ENCODE peak calls at places on chromosomes 16 and 17, in four cellular contexts. V is lower leg skin, D is Calu3, I is Caco-2. R is an unnamed sample.

GRCh38 chr17:82661717-82662683 is 13.8 kb upstream of the WDR45B start:
- DNase-seq in V (no peak), I (no peak), D (no peak), R (no peak)

GRCh38 chr17:10151667-10152496 is 46.5 kb downstream of the GAS7 start:
- DNase-seq in I (no peak), V (no peak), D (no peak), R (peak; percentile 18)

GRCh38 chr17:38575781-38576180 is 30.0 kb downstream of the SRCIN1 start:
- DNase-seq in D (no peak), I (no peak), V (no peak), R (peak; percentile 21)

GRCh38 chr16:4936181-4936990 is 562 bp downstream of the PPL start:
- DNase-seq in V (no peak), D (peak; percentile 86), I (peak; percentile 83), R (no peak)

GRCh38 chr17:39765159-39765558 is 27.4 kb downstream of the GRB7 start:
- DNase-seq in V (no peak), D (no peak), I (no peak), R (no peak)

GRCh38 chr16:29312835-29313558 is 93.5 kb downstream of the NPIPB11 start:
- DNase-seq in D (no peak), V (peak; percentile 80), I (no peak), R (no peak)

GRCh38 chr17:75637143-75637538 is 3.9 kb downstream of the SMIM5 start:
- DNase-seq in V (no peak), D (no peak), I (no peak), R (no peak)

GRCh38 chr17:70137451-70138230 is 31.7 kb upstream of the KCNJ2 start:
- DNase-seq in I (peak; percentile 25), V (peak; percentile 88), D (no peak), R (peak; percentile 97)

GRCh38 chr17:7060165-7060890 is 16.4 kb upstream of the SLC16A11 start:
- DNase-seq in D (peak; percentile 75), V (no peak), I (no peak), R (peak; percentile 93)

GRCh38 chr16:66366433-66367299 is at the start of gene CDH5:
- DNase-seq in I (no peak), V (peak; percentile 96), D (no peak), R (peak; percentile 19)

GRCh38 chr16:85642762-85643281 is 29.7 kb downstream of the GSE1 start:
- DNase-seq in I (no peak), D (no peak), V (no peak), R (no peak)

GRCh38 chr17:42131232-42131631 is 8.6 kb downstream of the HSPB9 start:
- DNase-seq in V (no peak), I (no peak), D (no peak), R (no peak)

GRCh38 chr17:80283116-80283852 is 22.6 kb downstream of the RNF213 start:
- DNase-seq in D (no peak), V (no peak), I (no peak), R (no peak)

R was measured in astrocyte.